ENCODE peak calls at places on chromosomes 1 and 21, in four cellular contexts. S is IMR-90, H is H1, X is H9. U is an unnamed sample.

GRCh38 chr1:115230281-115230680 is 107.8 kb downstream of the NGF start:
- DNase-seq in H (no peak), X (no peak), S (no peak), U (no peak)

GRCh38 chr21:31446206-31446900 is 102.3 kb upstream of the TIAM1 start:
- DNase-seq in X (no peak), S (no peak), H (no peak), U (no peak)

GRCh38 chr1:17892225-17892624 is 137.1 kb downstream of the ACTL8 start:
- DNase-seq in S (no peak), H (no peak), X (no peak), U (no peak)

GRCh38 chr1:217569021-217569420 is 61.9 kb downstream of the GPATCH2 start:
- DNase-seq in H (no peak), S (no peak), X (no peak), U (no peak)

GRCh38 chr21:29613021-29613420 is 314.3 kb downstream of the BACH1 start:
- DNase-seq in X (no peak), H (no peak), S (peak; percentile 10), U (no peak)

GRCh38 chr1:114345930-114346479 is 165.0 kb downstream of the TRIM33 start:
- DNase-seq in H (no peak), X (peak; percentile 77), S (no peak), U (peak; percentile 60)

GRCh38 chr1:234838182-234838581 is 228.2 kb upstream of the IRF2BP2 start:
- DNase-seq in H (no peak), X (no peak), S (no peak), U (no peak)

GRCh38 chr1:85617582-85618237 is 37.1 kb downstream of the CCN1 start:
- DNase-seq in X (no peak), S (peak; percentile 87), H (no peak), U (no peak)

GRCh38 chr1:19179597-19180271 is 30.3 kb downstream of the UBR4 start:
- DNase-seq in S (peak; percentile 41), X (no peak), H (no peak), U (peak; percentile 59)

GRCh38 chr1:201143726-201144635 is 10.3 kb downstream of the TMEM9 start:
- DNase-seq in H (no peak), X (no peak), S (no peak), U (no peak)

GRCh38 chr1:107594541-107594940 is 370.4 kb downstream of the VAV3 start:
- DNase-seq in H (no peak), S (no peak), X (no peak), U (no peak)

GRCh38 chr1:36351222-36351977 is 28.0 kb upstream of the EVA1B start:
- DNase-seq in S (peak; percentile 86), H (no peak), X (no peak), U (peak; percentile 49)

GRCh38 chr1:42183646-42184268 is 19.2 kb upstream of the GUCA2A start:
- DNase-seq in H (no peak), S (no peak), X (no peak), U (peak; percentile 55)

GRCh38 chr1:19775831-19776230 is 23.9 kb downstream of the TMCO4 start:
- DNase-seq in S (no peak), H (no peak), X (no peak), U (no peak)

GRCh38 chr1:1085911-1086841 is 12.1 kb upstream of the RNF223 start:
- DNase-seq in X (no peak), H (no peak), S (no peak), U (no peak)

GRCh38 chr1:103948526-103948925 is 198.8 kb downstream of the AMY1C start:
- DNase-seq in H (no peak), S (no peak), X (no peak), U (peak; percentile 4)

GRCh38 chr1:51557168-51557567 is 38.1 kb upstream of the EPS15 start:
- DNase-seq in X (no peak), S (no peak), H (no peak), U (no peak)
- H3K56ac ChIP-seq in X (no peak overlapping the region), S (no peak overlapping the region), H (no peak overlapping the region), U (no peak overlapping the region)

DNA sequence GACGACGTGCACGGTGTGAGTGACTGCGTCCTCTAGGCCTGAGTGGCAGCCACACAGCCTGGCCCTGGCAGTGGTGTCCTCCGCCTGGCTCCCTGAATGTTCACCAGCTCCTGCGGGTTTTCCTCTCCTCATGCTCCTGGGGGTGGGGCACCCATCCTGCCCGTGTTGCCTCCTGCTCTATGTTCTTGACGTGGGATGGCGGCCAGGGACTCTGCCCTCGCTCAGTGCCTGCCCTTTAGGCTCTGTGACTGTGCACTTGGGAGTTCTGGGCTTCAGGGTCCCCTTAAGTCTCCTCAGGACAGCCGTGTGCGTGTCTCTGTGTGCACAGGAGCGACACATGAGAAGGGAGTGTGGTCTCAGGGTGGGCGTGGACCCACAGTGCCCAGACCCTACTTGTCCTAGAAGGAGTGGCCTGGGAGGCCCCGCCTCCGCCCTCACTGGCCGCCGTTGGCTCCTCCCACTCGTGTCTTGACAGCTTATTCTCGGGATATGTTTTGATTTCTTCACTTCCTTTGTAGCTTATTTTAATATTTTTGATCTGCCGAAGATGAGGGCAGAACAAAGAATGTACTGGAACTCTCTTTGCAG is 3.6 kb downstream of the SKI start:
- DNase-seq in X (peak; percentile 71), S (peak; percentile 81), H (no peak), U (no peak)
- H3K56ac ChIP-seq in X (no peak overlapping the region), S (no peak overlapping the region), H (peak overlapping the region; percentile 16), U (peak overlapping the region; percentile 98)

GRCh38 chr1:22447581-22448215 is 4.0 kb upstream of the ZBTB40 start:
- DNase-seq in H (no peak), S (peak; percentile 78), X (no peak), U (peak; percentile 50)
- H3K56ac ChIP-seq in H (no peak overlapping the region), S (no peak overlapping the region), X (no peak overlapping the region), U (peak overlapping the region; percentile 43)

GRCh38 chr1:175701590-175701989 is 41.8 kb downstream of the TNR start:
- DNase-seq in X (no peak), H (peak; percentile 29), S (no peak), U (no peak)
- H3K56ac ChIP-seq in X (no peak overlapping the region), H (no peak overlapping the region), S (no peak overlapping the region), U (no peak overlapping the region)

DNA sequence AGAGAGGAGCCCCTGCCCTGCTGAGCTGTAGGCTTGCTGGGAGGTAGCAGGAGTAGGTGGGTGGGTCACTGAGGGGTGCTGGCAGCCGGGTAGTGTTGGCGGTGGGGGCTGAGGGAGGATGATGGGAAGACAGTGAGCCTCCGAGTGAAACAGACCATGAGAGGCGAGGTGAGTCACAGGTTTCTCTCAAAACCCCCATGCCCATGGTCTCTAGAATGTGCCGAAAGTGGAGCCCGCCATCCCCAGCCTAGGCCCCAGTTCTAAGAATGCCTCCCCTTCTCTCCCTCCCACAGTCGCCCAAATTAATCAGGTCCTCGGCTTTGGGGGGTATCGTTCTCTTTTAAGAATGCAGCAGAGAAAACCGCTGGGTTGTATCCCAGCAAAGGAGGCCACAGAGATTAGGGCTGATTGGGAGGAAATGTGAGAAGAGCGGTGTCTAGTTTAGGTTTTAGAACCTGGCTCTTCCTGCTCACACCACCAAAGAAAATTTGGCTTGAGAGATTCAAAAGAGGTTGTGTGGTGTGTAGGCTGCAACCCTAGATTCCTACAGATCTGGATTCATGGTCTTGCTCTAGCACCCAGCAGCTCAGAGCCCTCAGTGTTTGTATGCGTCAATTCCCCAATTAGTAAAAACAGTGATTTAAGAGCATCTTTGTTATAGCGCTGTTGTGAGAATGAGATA is 27.7 kb upstream of the IL19 start:
- DNase-seq in H (no peak), X (no peak), S (no peak), U (no peak)
- H3K56ac ChIP-seq in H (no peak overlapping the region), X (no peak overlapping the region), S (no peak overlapping the region), U (no peak overlapping the region)

GRCh38 chr1:30537279-30537678 is 186.1 kb downstream of the MATN1 start:
- DNase-seq in X (no peak), H (no peak), S (no peak), U (no peak)

GRCh38 chr1:30540611-30541192 is 182.7 kb downstream of the MATN1 start:
- DNase-seq in S (no peak), H (no peak), X (no peak), U (no peak)

GRCh38 chr1:30538226-30538625 is 185.2 kb downstream of the MATN1 start:
- DNase-seq in H (no peak), X (no peak), S (no peak), U (no peak)

GRCh38 chr1:30539856-30540243 is 183.5 kb downstream of the MATN1 start:
- DNase-seq in H (no peak), S (no peak), X (no peak), U (no peak)

GRCh38 chr1:30538906-30539855 is 184.2 kb downstream of the MATN1 start:
- DNase-seq in S (no peak), X (no peak), H (no peak), U (no peak)
- H3K56ac ChIP-seq in S (no peak overlapping the region), X (no peak overlapping the region), H (no peak overlapping the region), U (no peak overlapping the region)

U was measured in mesendoderm.